ENCODE peak calls at places on chromosomes 5 and 9, in seven cellular contexts. U is ovary; Y is K562; Q is neural progenitor cell; W is A549; R is neuronal stem cell; B is CD4-positive, alpha-beta T cell. M is an unnamed sample.

GRCh38 chr9:129007766-129008468 is 20.2 kb downstream of the SH3GLB2 start:
- DNase-seq in W (no peak), U (no peak), R (no peak), B (no peak), Y (no peak), Q (no peak), M (no peak)

GRCh38 chr5:173969167-173970049 is 19.6 kb upstream of the C5orf47 start:
- DNase-seq in Y (peak; percentile 31), U (no peak), R (no peak), Q (peak; percentile 36), W (peak; percentile 93), B (no peak), M (no peak)

GRCh38 chr5:53607896-53608295 is 47.5 kb downstream of the NDUFS4 start:
- DNase-seq in Q (no peak), R (no peak), W (no peak), B (no peak), U (no peak), Y (no peak), M (no peak)

GRCh38 chr9:131449276-131449675 is 53.4 kb upstream of the POMT1 start:
- DNase-seq in Q (no peak), B (no peak), W (no peak), Y (no peak), U (no peak), R (no peak), M (no peak)

GRCh38 chr5:111755942-111756353 is 1.0 kb downstream of the NREP start:
- DNase-seq in R (no peak), Q (peak; percentile 34), W (no peak), B (no peak), Y (no peak), U (no peak), M (no peak)

GRCh38 chr9:120532891-120533290 is 47.1 kb downstream of the CDK5RAP2 start:
- DNase-seq in Q (no peak), B (no peak), U (no peak), W (no peak), R (no peak), Y (no peak), M (no peak)

GRCh38 chr5:36389245-36389644 is 87.5 kb upstream of the RANBP3L start:
- DNase-seq in B (no peak), Y (no peak), Q (no peak), R (no peak), U (peak; percentile 15), W (no peak), M (no peak)

GRCh38 chr5:91189480-91190332 is 193.4 kb downstream of the ARRDC3 start:
- DNase-seq in W (peak; percentile 33), R (no peak), Q (no peak), U (peak; percentile 63), B (no peak), Y (no peak), M (peak; percentile 57)

GRCh38 chr5:143775258-143775657 is 36.7 kb upstream of the HMHB1 start:
- DNase-seq in B (no peak), Y (peak; percentile 9), R (no peak), Q (no peak), W (no peak), U (no peak), M (no peak)

GRCh38 chr9:120456218-120456617 is 123.7 kb downstream of the CDK5RAP2 start:
- DNase-seq in U (no peak), Y (no peak), R (no peak), W (no peak), Q (no peak), B (no peak), M (no peak)

GRCh38 chr9:3386753-3387152 is 139.0 kb downstream of the RFX3 start:
- DNase-seq in W (no peak), Q (no peak), U (no peak), Y (no peak), B (no peak), R (no peak), M (no peak)

GRCh38 chr9:113613815-113614413 is 150.4 kb downstream of the RGS3 start:
- DNase-seq in Q (no peak), R (no peak), Y (no peak), B (no peak), W (no peak), U (no peak), M (no peak)

GRCh38 chr5:75668348-75668895 is 48.8 kb downstream of the POC5 start:
- DNase-seq in U (no peak), R (no peak), W (no peak), Y (no peak), B (no peak), Q (no peak), M (no peak)

GRCh38 chr5:29175774-29176173 is 2017.7 kb upstream of the CDH6 start:
- DNase-seq in U (no peak), B (no peak), R (no peak), W (no peak), Y (no peak), Q (no peak), M (no peak)

GRCh38 chr5:91277093-91277626 is 106.0 kb downstream of the ARRDC3 start:
- DNase-seq in W (no peak), Q (no peak), B (no peak), R (no peak), U (no peak), Y (no peak), M (no peak)

GRCh38 chr5:9265391-9266287 is 280.2 kb downstream of the SEMA5A start:
- DNase-seq in Y (no peak), U (no peak), R (no peak), W (no peak), Q (peak; percentile 11), B (no peak), M (no peak)

GRCh38 chr5:41193462-41194166 is 19.7 kb downstream of the C6 start:
- DNase-seq in Y (no peak), W (no peak), B (no peak), R (no peak), Q (no peak), U (peak; percentile 97), M (peak; percentile 97)

GRCh38 chr9:89498845-89499480 is 1.1 kb upstream of the SEMA4D start:
- DNase-seq in R (no peak), Y (no peak), B (peak; percentile 40), Q (no peak), W (no peak), U (no peak), M (no peak)

GRCh38 chr9:38443181-38443580 is 18.9 kb upstream of the IGFBPL1 start:
- DNase-seq in Q (no peak), B (no peak), U (no peak), W (peak; percentile 48), R (no peak), Y (no peak), M (no peak)

GRCh38 chr9:134957165-134957944 is 39.6 kb upstream of the FCN1 start:
- DNase-seq in W (no peak), B (no peak), Q (peak; percentile 46), Y (no peak), U (no peak), R (no peak), M (no peak)

GRCh38 chr9:22047596-22047995 is 38.5 kb upstream of the CDKN2B start:
- DNase-seq in U (no peak), W (no peak), R (no peak), Q (no peak), Y (no peak), B (no peak), M (no peak)

GRCh38 chr5:123094919-123095693 is 6.1 kb downstream of the PRDM6 start:
- DNase-seq in U (no peak), W (no peak), Q (peak; percentile 76), R (no peak), B (no peak), Y (no peak), M (no peak)
- H3K27ac ChIP-seq in U (no peak overlapping the region), W (no peak overlapping the region), Q (no peak overlapping the region), R (no peak overlapping the region), B (no peak overlapping the region), Y (no peak overlapping the region), M (no peak overlapping the region)

GRCh38 chr5:1950708-1951103 is 68.0 kb upstream of the IRX4 start:
- DNase-seq in B (no peak), W (no peak), Q (no peak), R (no peak), U (no peak), Y (no peak), M (no peak)

GRCh38 chr5:1949253-1949652 is 66.5 kb upstream of the IRX4 start:
- DNase-seq in Q (no peak), B (no peak), Y (no peak), W (no peak), R (no peak), U (no peak), M (no peak)

GRCh38 chr5:1951165-1951816 is 68.6 kb upstream of the IRX4 start:
- DNase-seq in W (no peak), B (no peak), Q (no peak), U (no peak), R (no peak), Y (no peak), M (no peak)

GRCh38 chr5:1948663-1949191 is 66.0 kb upstream of the IRX4 start:
- DNase-seq in U (no peak), Q (no peak), R (no peak), B (no peak), Y (no peak), W (no peak), M (peak; percentile 21)

DNA sequence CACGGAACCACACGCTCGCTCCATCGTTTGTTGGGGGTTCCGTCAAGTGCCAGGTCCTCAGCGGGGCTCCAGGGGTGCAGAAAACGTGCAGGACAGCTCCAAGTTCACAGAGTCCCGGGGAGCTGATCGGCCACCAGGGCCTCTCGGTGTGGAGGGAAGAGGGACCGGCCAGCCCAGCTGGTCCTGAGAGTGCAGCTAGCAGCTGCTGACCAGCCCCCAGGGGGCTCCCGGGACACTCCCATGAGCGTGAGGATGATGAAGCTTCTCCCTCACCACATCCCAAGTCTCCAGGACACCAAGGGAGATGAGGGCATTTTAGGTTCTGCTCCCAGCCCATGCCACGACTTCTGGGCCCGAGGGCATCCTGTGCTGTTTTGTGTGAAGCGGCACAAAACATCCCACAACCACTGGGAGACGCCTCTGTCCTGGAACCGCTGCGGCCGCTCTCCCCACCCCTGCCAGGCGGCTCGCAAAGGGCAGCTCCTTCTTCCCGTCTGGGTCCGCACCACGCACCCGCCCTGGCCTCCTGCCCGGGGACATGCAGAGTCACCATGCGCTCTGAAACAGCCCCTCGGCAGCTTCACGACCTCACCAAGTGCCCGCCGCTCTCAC is 67.5 kb upstream of the IRX4 start:
- DNase-seq in R (no peak), B (no peak), W (no peak), Y (no peak), U (no peak), Q (no peak), M (no peak)
- H3K27ac ChIP-seq in R (no peak overlapping the region), B (no peak overlapping the region), W (no peak overlapping the region), Y (no peak overlapping the region), U (no peak overlapping the region), Q (no peak overlapping the region), M (no peak overlapping the region)

GRCh38 chr5:39058178-39058577 is 16.0 kb downstream of the RICTOR start:
- DNase-seq in U (no peak), Q (no peak), R (no peak), Y (no peak), W (no peak), B (no peak), M (no peak)
- H3K27ac ChIP-seq in U (no peak overlapping the region), Q (no peak overlapping the region), R (no peak overlapping the region), Y (no peak overlapping the region), W (no peak overlapping the region), B (no peak overlapping the region), M (no peak overlapping the region)

DNA sequence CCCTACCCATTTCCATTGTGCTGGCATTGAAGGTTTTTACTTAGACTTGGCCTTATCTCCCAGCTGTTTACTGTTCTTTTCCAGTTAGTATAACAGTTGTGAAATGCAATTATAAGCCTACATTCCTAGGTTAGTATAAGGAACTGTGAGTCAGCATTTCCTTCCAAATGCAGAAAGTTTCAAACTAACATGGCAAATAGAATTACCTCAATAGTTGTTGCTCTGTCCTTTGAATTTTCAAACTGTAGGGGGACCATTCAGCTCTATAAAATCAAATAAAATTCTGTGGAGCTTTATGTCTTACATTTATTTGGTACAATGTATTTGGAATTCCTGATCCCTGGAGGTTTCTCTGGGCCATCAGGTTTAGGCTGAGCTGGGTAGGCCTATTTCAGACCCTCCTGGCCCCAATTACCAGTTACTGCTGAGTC is 47.2 kb downstream of the ARHGEF28 start:
- DNase-seq in Q (no peak), Y (peak; percentile 14), B (no peak), W (no peak), U (no peak), R (no peak), M (no peak)
- H3K27ac ChIP-seq in Q (no peak overlapping the region), Y (peak overlapping the region; percentile 77), B (no peak overlapping the region), W (peak overlapping the region; percentile 92), U (peak overlapping the region; percentile 57), R (no peak overlapping the region), M (no peak overlapping the region)